ENCODE peak calls at places on chromosome 21, in seven cellular contexts. One of them, this sample, is unnamed.

GRCh38 chr21:39676054-39676771 is 63.5 kb downstream of the B3GALT5 start:
- DNase-seq in T-helper 2 cell: peak
- DNase-seq in pulmonary artery endothelial cell: no peak
- DNase-seq in upper lobe of right lung: no peak
- DNase-seq in T follicular helper cell: no peak
- DNase-seq in K562: no peak
- DNase-seq in progenitor cell of endocrine pancreas: no peak
- DNase-seq in this sample: no peak

GRCh38 chr21:26801524-26801923 is 43.7 kb downstream of the ADAMTS1 start:
- DNase-seq in T-helper 2 cell: no peak
- DNase-seq in pulmonary artery endothelial cell: no peak
- DNase-seq in upper lobe of right lung: no peak
- DNase-seq in T follicular helper cell: no peak
- DNase-seq in K562: no peak
- DNase-seq in progenitor cell of endocrine pancreas: no peak
- DNase-seq in this sample: no peak

GRCh38 chr21:36504067-36505058 is 24.4 kb upstream of the CLDN14 start:
- DNase-seq in T-helper 2 cell: no peak
- DNase-seq in pulmonary artery endothelial cell: peak
- DNase-seq in upper lobe of right lung: no peak
- DNase-seq in T follicular helper cell: no peak
- DNase-seq in K562: peak
- DNase-seq in progenitor cell of endocrine pancreas: no peak
- DNase-seq in this sample: no peak

GRCh38 chr21:41932576-41933258 is 21.1 kb downstream of the C2CD2 start:
- DNase-seq in T-helper 2 cell: no peak
- DNase-seq in pulmonary artery endothelial cell: no peak
- DNase-seq in upper lobe of right lung: no peak
- DNase-seq in T follicular helper cell: no peak
- DNase-seq in K562: peak
- DNase-seq in progenitor cell of endocrine pancreas: no peak
- DNase-seq in this sample: no peak

GRCh38 chr21:30842990-30843389 is 13.4 kb upstream of the KRTAP7-1 start:
- DNase-seq in T-helper 2 cell: no peak
- DNase-seq in pulmonary artery endothelial cell: no peak
- DNase-seq in upper lobe of right lung: no peak
- DNase-seq in T follicular helper cell: no peak
- DNase-seq in K562: no peak
- DNase-seq in progenitor cell of endocrine pancreas: no peak
- DNase-seq in this sample: no peak

GRCh38 chr21:15367061-15367626 is 302.3 kb upstream of the NRIP1 start:
- DNase-seq in T-helper 2 cell: no peak
- DNase-seq in pulmonary artery endothelial cell: no peak
- DNase-seq in upper lobe of right lung: no peak
- DNase-seq in T follicular helper cell: no peak
- DNase-seq in K562: no peak
- DNase-seq in progenitor cell of endocrine pancreas: no peak
- DNase-seq in this sample: no peak

GRCh38 chr21:46020581-46020980 is 39.0 kb downstream of the COL6A1 start:
- DNase-seq in T-helper 2 cell: no peak
- DNase-seq in pulmonary artery endothelial cell: no peak
- DNase-seq in upper lobe of right lung: no peak
- DNase-seq in T follicular helper cell: no peak
- DNase-seq in K562: no peak
- DNase-seq in progenitor cell of endocrine pancreas: no peak
- DNase-seq in this sample: no peak

GRCh38 chr21:38955495-38955894 is 149.8 kb downstream of the ETS2 start:
- DNase-seq in T-helper 2 cell: no peak
- DNase-seq in pulmonary artery endothelial cell: no peak
- DNase-seq in upper lobe of right lung: no peak
- DNase-seq in T follicular helper cell: no peak
- DNase-seq in K562: no peak
- DNase-seq in progenitor cell of endocrine pancreas: no peak
- DNase-seq in this sample: no peak

GRCh38 chr21:27269646-27270045 is 302.8 kb upstream of the ADAMTS5 start:
- DNase-seq in T-helper 2 cell: no peak
- DNase-seq in pulmonary artery endothelial cell: no peak
- DNase-seq in upper lobe of right lung: no peak
- DNase-seq in T follicular helper cell: no peak
- DNase-seq in K562: no peak
- DNase-seq in progenitor cell of endocrine pancreas: no peak
- DNase-seq in this sample: no peak

GRCh38 chr21:15483138-15483780 is 246.5 kb upstream of the USP25 start:
- DNase-seq in T-helper 2 cell: peak
- DNase-seq in pulmonary artery endothelial cell: peak
- DNase-seq in upper lobe of right lung: peak
- DNase-seq in T follicular helper cell: peak
- DNase-seq in K562: peak
- DNase-seq in progenitor cell of endocrine pancreas: peak
- DNase-seq in this sample: peak

GRCh38 chr21:38386967-38387366 is 111.3 kb downstream of the ERG start:
- DNase-seq in T-helper 2 cell: no peak
- DNase-seq in pulmonary artery endothelial cell: no peak
- DNase-seq in upper lobe of right lung: no peak
- DNase-seq in T follicular helper cell: no peak
- DNase-seq in K562: no peak
- DNase-seq in progenitor cell of endocrine pancreas: no peak
- DNase-seq in this sample: no peak

GRCh38 chr21:25441835-25442234 is 165.4 kb downstream of the MRPL39 start:
- DNase-seq in T-helper 2 cell: no peak
- DNase-seq in pulmonary artery endothelial cell: no peak
- DNase-seq in upper lobe of right lung: no peak
- DNase-seq in T follicular helper cell: no peak
- DNase-seq in K562: no peak
- DNase-seq in progenitor cell of endocrine pancreas: no peak
- DNase-seq in this sample: no peak

GRCh38 chr21:45012661-45013270 is 61.6 kb upstream of the ADARB1 start:
- DNase-seq in T-helper 2 cell: no peak
- DNase-seq in pulmonary artery endothelial cell: no peak
- DNase-seq in upper lobe of right lung: peak
- DNase-seq in T follicular helper cell: no peak
- DNase-seq in K562: no peak
- DNase-seq in progenitor cell of endocrine pancreas: no peak
- DNase-seq in this sample: no peak

GRCh38 chr21:32590130-32590529 is 4.8 kb upstream of the TCP10L start:
- DNase-seq in T-helper 2 cell: no peak
- DNase-seq in pulmonary artery endothelial cell: no peak
- DNase-seq in upper lobe of right lung: no peak
- DNase-seq in T follicular helper cell: no peak
- DNase-seq in K562: no peak
- DNase-seq in progenitor cell of endocrine pancreas: no peak
- DNase-seq in this sample: no peak

This sample was measured in type B pancreatic cell.